ENCODE peak calls at places on chromosomes 2 and 18, in seven cellular contexts. One of them, this sample, is unnamed.

GRCh38 chr2:110780461-110780860 is 48.1 kb downstream of the ACOXL start:
- DNase-seq in astrocyte: no peak
- DNase-seq in trophoblast cell: no peak
- DNase-seq in mammary epithelial cell: no peak
- DNase-seq in K562: no peak
- DNase-seq in SK-N-SH: no peak
- DNase-seq in endodermal cell: no peak
- DNase-seq in this sample: no peak

GRCh38 chr2:85811173-85811849 is 57.5 kb downstream of the ATOH8 start:
- DNase-seq in astrocyte: peak
- DNase-seq in trophoblast cell: no peak
- DNase-seq in mammary epithelial cell: no peak
- DNase-seq in K562: no peak
- DNase-seq in SK-N-SH: no peak
- DNase-seq in endodermal cell: no peak
- DNase-seq in this sample: no peak

GRCh38 chr2:109560265-109560664 is 53.5 kb downstream of the SEPTIN10 start:
- DNase-seq in astrocyte: peak
- DNase-seq in trophoblast cell: no peak
- DNase-seq in mammary epithelial cell: no peak
- DNase-seq in K562: no peak
- DNase-seq in SK-N-SH: no peak
- DNase-seq in endodermal cell: no peak
- DNase-seq in this sample: no peak

GRCh38 chr2:156896294-156896693 is 361.2 kb upstream of the GALNT5 start:
- DNase-seq in astrocyte: peak
- DNase-seq in trophoblast cell: no peak
- DNase-seq in mammary epithelial cell: peak
- DNase-seq in K562: no peak
- DNase-seq in SK-N-SH: no peak
- DNase-seq in endodermal cell: no peak
- DNase-seq in this sample: no peak

GRCh38 chr2:46351388-46352141 is 54.4 kb downstream of the EPAS1 start:
- DNase-seq in astrocyte: no peak
- DNase-seq in trophoblast cell: no peak
- DNase-seq in mammary epithelial cell: no peak
- DNase-seq in K562: no peak
- DNase-seq in SK-N-SH: no peak
- DNase-seq in endodermal cell: peak
- DNase-seq in this sample: no peak

GRCh38 chr2:230885467-230886130 is 20.9 kb downstream of the ITM2C start:
- DNase-seq in astrocyte: peak
- DNase-seq in trophoblast cell: no peak
- DNase-seq in mammary epithelial cell: no peak
- DNase-seq in K562: no peak
- DNase-seq in SK-N-SH: peak
- DNase-seq in endodermal cell: peak
- DNase-seq in this sample: peak

GRCh38 chr2:58427572-58428285 is 186.6 kb upstream of the FANCL start:
- DNase-seq in astrocyte: peak
- DNase-seq in trophoblast cell: peak
- DNase-seq in mammary epithelial cell: peak
- DNase-seq in K562: no peak
- DNase-seq in SK-N-SH: peak
- DNase-seq in endodermal cell: peak
- DNase-seq in this sample: peak

GRCh38 chr2:18566145-18566544 is 5.7 kb upstream of the RDH14 start:
- DNase-seq in astrocyte: no peak
- DNase-seq in trophoblast cell: peak
- DNase-seq in mammary epithelial cell: no peak
- DNase-seq in K562: no peak
- DNase-seq in SK-N-SH: no peak
- DNase-seq in endodermal cell: no peak
- DNase-seq in this sample: no peak

GRCh38 chr2:215727507-215728503 is 285.5 kb downstream of the MREG start:
- DNase-seq in astrocyte: peak
- DNase-seq in trophoblast cell: peak
- DNase-seq in mammary epithelial cell: peak
- DNase-seq in K562: no peak
- DNase-seq in SK-N-SH: no peak
- DNase-seq in endodermal cell: no peak
- DNase-seq in this sample: no peak

GRCh38 chr2:145757503-145758290 is 1237.8 kb upstream of the ZEB2 start:
- DNase-seq in astrocyte: no peak
- DNase-seq in trophoblast cell: no peak
- DNase-seq in mammary epithelial cell: peak
- DNase-seq in K562: no peak
- DNase-seq in SK-N-SH: no peak
- DNase-seq in endodermal cell: no peak
- DNase-seq in this sample: no peak

GRCh38 chr2:6081955-6082354 is 389.8 kb downstream of the SOX11 start:
- DNase-seq in astrocyte: no peak
- DNase-seq in trophoblast cell: no peak
- DNase-seq in mammary epithelial cell: no peak
- DNase-seq in K562: no peak
- DNase-seq in SK-N-SH: peak
- DNase-seq in endodermal cell: no peak
- DNase-seq in this sample: no peak

GRCh38 chr2:125652260-125652659 is 1003.7 kb upstream of the GYPC start:
- DNase-seq in astrocyte: no peak
- DNase-seq in trophoblast cell: no peak
- DNase-seq in mammary epithelial cell: no peak
- DNase-seq in K562: no peak
- DNase-seq in SK-N-SH: no peak
- DNase-seq in endodermal cell: no peak
- DNase-seq in this sample: peak

GRCh38 chr18:63192885-63193349 is 126.7 kb downstream of the BCL2 start:
- DNase-seq in astrocyte: no peak
- DNase-seq in trophoblast cell: peak
- DNase-seq in mammary epithelial cell: no peak
- DNase-seq in K562: no peak
- DNase-seq in SK-N-SH: no peak
- DNase-seq in endodermal cell: no peak
- DNase-seq in this sample: no peak

GRCh38 chr2:109065335-109065734 is 63.7 kb upstream of the SH3RF3 start:
- DNase-seq in astrocyte: no peak
- DNase-seq in trophoblast cell: no peak
- DNase-seq in mammary epithelial cell: no peak
- DNase-seq in K562: no peak
- DNase-seq in SK-N-SH: no peak
- DNase-seq in endodermal cell: no peak
- DNase-seq in this sample: no peak

GRCh38 chr2:135817466-135817865 is 19.5 kb downstream of the LCT start:
- DNase-seq in astrocyte: no peak
- DNase-seq in trophoblast cell: no peak
- DNase-seq in mammary epithelial cell: no peak
- DNase-seq in K562: no peak
- DNase-seq in SK-N-SH: no peak
- DNase-seq in endodermal cell: no peak
- DNase-seq in this sample: no peak

GRCh38 chr2:135821190-135821589 is 15.8 kb downstream of the LCT start:
- DNase-seq in astrocyte: no peak
- DNase-seq in trophoblast cell: no peak
- DNase-seq in mammary epithelial cell: no peak
- DNase-seq in K562: no peak
- DNase-seq in SK-N-SH: no peak
- DNase-seq in endodermal cell: no peak
- DNase-seq in this sample: no peak

GRCh38 chr2:135817946-135818345 is 19.0 kb downstream of the LCT start:
- DNase-seq in astrocyte: peak
- DNase-seq in trophoblast cell: no peak
- DNase-seq in mammary epithelial cell: no peak
- DNase-seq in K562: no peak
- DNase-seq in SK-N-SH: no peak
- DNase-seq in endodermal cell: no peak
- DNase-seq in this sample: no peak

GRCh38 chr2:135820003-135820618 is 16.9 kb downstream of the LCT start:
- DNase-seq in astrocyte: peak
- DNase-seq in trophoblast cell: no peak
- DNase-seq in mammary epithelial cell: no peak
- DNase-seq in K562: no peak
- DNase-seq in SK-N-SH: no peak
- DNase-seq in endodermal cell: no peak
- DNase-seq in this sample: no peak

DNA sequence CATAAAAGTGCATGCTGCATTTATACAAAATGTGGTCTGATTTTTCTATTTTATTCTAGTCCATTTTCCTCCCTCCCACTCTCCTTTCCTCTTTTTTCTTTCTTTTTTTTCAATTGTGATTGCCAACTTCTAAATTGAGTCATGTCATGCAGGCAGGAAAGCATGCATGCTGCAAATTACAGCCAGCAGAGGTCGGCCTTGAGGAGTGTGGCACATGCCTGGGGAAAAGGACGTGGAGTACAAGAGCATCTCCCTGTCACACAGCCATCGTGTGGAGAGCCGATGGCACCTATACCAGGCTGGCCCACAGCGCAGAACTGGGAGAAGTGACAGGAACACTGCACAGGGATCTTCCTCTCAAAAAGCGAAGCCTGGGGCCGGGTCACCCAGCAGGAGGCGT is 17.8 kb downstream of the LCT start:
- DNase-seq in astrocyte: peak
- DNase-seq in trophoblast cell: peak
- DNase-seq in mammary epithelial cell: no peak
- DNase-seq in K562: peak
- DNase-seq in SK-N-SH: no peak
- DNase-seq in endodermal cell: peak
- DNase-seq in this sample: no peak
- H3K9ac ChIP-seq in astrocyte: peak
- H3K9ac ChIP-seq in trophoblast cell: no peak
- H3K9ac ChIP-seq in mammary epithelial cell: no peak
- H3K9ac ChIP-seq in K562: no peak
- H3K9ac ChIP-seq in SK-N-SH: no peak
- H3K9ac ChIP-seq in endodermal cell: no peak
- H3K9ac ChIP-seq in this sample: no peak

DNA sequence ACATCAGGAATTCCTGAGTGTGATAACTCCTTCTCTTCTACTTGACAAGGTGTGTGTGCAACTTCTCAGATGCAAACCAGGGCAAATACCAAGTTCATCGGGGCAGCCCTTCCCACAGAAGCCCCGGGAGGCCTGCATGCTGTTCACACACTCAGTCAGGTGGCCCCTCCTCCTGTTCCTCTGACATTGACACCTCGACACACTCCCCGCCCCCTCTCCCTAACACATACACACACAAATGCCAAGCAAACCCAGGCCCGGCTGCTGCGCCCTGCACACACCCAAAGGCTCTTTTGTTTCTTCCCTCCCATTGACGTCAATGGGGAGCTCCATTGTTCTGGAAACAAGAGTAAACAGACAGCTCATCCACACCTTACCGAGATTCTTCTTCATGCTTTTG is 1.7 kb upstream of the PER2 start:
- DNase-seq in astrocyte: peak
- DNase-seq in trophoblast cell: peak
- DNase-seq in mammary epithelial cell: peak
- DNase-seq in K562: peak
- DNase-seq in SK-N-SH: no peak
- DNase-seq in endodermal cell: peak
- DNase-seq in this sample: no peak
- H3K9ac ChIP-seq in astrocyte: no peak
- H3K9ac ChIP-seq in trophoblast cell: no peak
- H3K9ac ChIP-seq in mammary epithelial cell: peak
- H3K9ac ChIP-seq in K562: no peak
- H3K9ac ChIP-seq in SK-N-SH: no peak
- H3K9ac ChIP-seq in endodermal cell: peak
- H3K9ac ChIP-seq in this sample: no peak

GRCh38 chr2:120699292-120699691 is 36.4 kb upstream of the GLI2 start:
- DNase-seq in astrocyte: no peak
- DNase-seq in trophoblast cell: no peak
- DNase-seq in mammary epithelial cell: no peak
- DNase-seq in K562: no peak
- DNase-seq in SK-N-SH: no peak
- DNase-seq in endodermal cell: peak
- DNase-seq in this sample: no peak
- H3K9ac ChIP-seq in astrocyte: no peak
- H3K9ac ChIP-seq in trophoblast cell: no peak
- H3K9ac ChIP-seq in mammary epithelial cell: no peak
- H3K9ac ChIP-seq in K562: no peak
- H3K9ac ChIP-seq in SK-N-SH: no peak
- H3K9ac ChIP-seq in endodermal cell: no peak
- H3K9ac ChIP-seq in this sample: no peak

GRCh38 chr2:101004671-101005325 is 2.7 kb downstream of the RPL31 start:
- DNase-seq in astrocyte: no peak
- DNase-seq in trophoblast cell: no peak
- DNase-seq in mammary epithelial cell: no peak
- DNase-seq in K562: no peak
- DNase-seq in SK-N-SH: no peak
- DNase-seq in endodermal cell: no peak
- DNase-seq in this sample: no peak
- H3K9ac ChIP-seq in astrocyte: peak
- H3K9ac ChIP-seq in trophoblast cell: no peak
- H3K9ac ChIP-seq in mammary epithelial cell: no peak
- H3K9ac ChIP-seq in K562: peak
- H3K9ac ChIP-seq in SK-N-SH: no peak
- H3K9ac ChIP-seq in endodermal cell: no peak
- H3K9ac ChIP-seq in this sample: peak

GRCh38 chr2:101818531-101819451 is 121.3 kb downstream of the MAP4K4 start:
- DNase-seq in astrocyte: peak
- DNase-seq in trophoblast cell: peak
- DNase-seq in mammary epithelial cell: peak
- DNase-seq in K562: no peak
- DNase-seq in SK-N-SH: no peak
- DNase-seq in endodermal cell: no peak
- DNase-seq in this sample: no peak
- H3K9ac ChIP-seq in astrocyte: peak
- H3K9ac ChIP-seq in trophoblast cell: no peak
- H3K9ac ChIP-seq in mammary epithelial cell: peak
- H3K9ac ChIP-seq in K562: no peak
- H3K9ac ChIP-seq in SK-N-SH: no peak
- H3K9ac ChIP-seq in endodermal cell: no peak
- H3K9ac ChIP-seq in this sample: no peak